ENCODE peak calls at places on chromosomes 11 and 22, in seven cellular contexts. D is stimulated activated CD8-positive, alpha-beta memory T cell treated with anti-CD3 and anti-CD28 coated beads, Interleukin-4, amount 100 ng/mL, for 1 hour; E is amniotic epithelial cell; W is AG08396; I is CD8-positive, alpha-beta T cell; C is GM04504; V is NCI-H1105. O is an unnamed sample.

GRCh38 chr22:17847360-17848078 is 73.2 kb upstream of the BID start:
- DNase-seq in I (no peak), E (no peak), D (no peak), C (no peak), W (no peak), V (no peak), O (no peak)

GRCh38 chr22:27382947-27383346 is 418.6 kb downstream of the MN1 start:
- DNase-seq in D (no peak), W (no peak), C (no peak), V (no peak), I (no peak), E (no peak), O (no peak)

GRCh38 chr11:73426184-73426845 is 50.1 kb downstream of the RELT start:
- DNase-seq in V (no peak), E (no peak), I (no peak), W (no peak), C (no peak), D (no peak), O (no peak)

GRCh38 chr11:93330446-93330984 is at the start of gene DEUP1:
- DNase-seq in W (peak), C (no peak), V (peak), I (no peak), E (peak), D (no peak), O (no peak)

GRCh38 chr11:68979931-68980775 is 633 bp downstream of the MRGPRD start:
- DNase-seq in I (no peak), V (no peak), C (no peak), W (no peak), D (no peak), E (no peak), O (no peak)

GRCh38 chr11:18575361-18575760 is 13.2 kb downstream of the UEVLD start:
- DNase-seq in E (no peak), W (no peak), V (no peak), I (no peak), C (no peak), D (no peak), O (no peak)

GRCh38 chr11:111846063-111846462 is 25.3 kb downstream of the ALG9 start:
- DNase-seq in E (peak), C (no peak), D (no peak), V (no peak), W (peak), I (no peak), O (no peak)

GRCh38 chr22:25008666-25009065 is 56.1 kb downstream of the KIAA1671 start:
- DNase-seq in V (no peak), I (no peak), D (no peak), W (no peak), C (no peak), E (no peak), O (no peak)

GRCh38 chr11:77379253-77379652 is 77.8 kb upstream of the GDPD4 start:
- DNase-seq in I (no peak), C (no peak), D (no peak), W (no peak), V (no peak), E (peak), O (no peak)

GRCh38 chr11:2555891-2556290 is 111.1 kb downstream of the KCNQ1 start:
- DNase-seq in V (no peak), D (no peak), I (no peak), C (no peak), E (no peak), W (no peak), O (no peak)

GRCh38 chr11:70145025-70145529 is 58.0 kb upstream of the FADD start:
- DNase-seq in E (no peak), C (no peak), V (no peak), D (no peak), W (no peak), I (no peak), O (no peak)

GRCh38 chr11:75468534-75469340 is 35.7 kb upstream of the KLHL35 start:
- DNase-seq in C (no peak), V (no peak), W (peak), I (no peak), E (peak), D (no peak), O (no peak)

GRCh38 chr22:19971276-19972124 is 29.9 kb upstream of the TXNRD2 start:
- DNase-seq in W (no peak), D (no peak), V (no peak), E (no peak), I (no peak), C (no peak), O (no peak)

GRCh38 chr11:47928426-47928825 is 51.9 kb upstream of the PTPRJ start:
- DNase-seq in C (no peak), W (no peak), E (no peak), V (no peak), I (no peak), D (no peak), O (no peak)

GRCh38 chr22:29992341-29993275 is 87.7 kb upstream of the HORMAD2 start:
- DNase-seq in W (no peak), C (no peak), E (peak), D (no peak), V (no peak), I (no peak), O (no peak)

GRCh38 chr11:118136341-118136740 is 16.3 kb downstream of the SCN4B start:
- DNase-seq in I (no peak), D (no peak), E (no peak), W (no peak), V (no peak), C (no peak), O (no peak)

GRCh38 chr11:84922836-84923235 is 704.3 kb downstream of the DLG2 start:
- DNase-seq in D (no peak), W (no peak), E (no peak), C (no peak), V (no peak), I (no peak), O (no peak)

GRCh38 chr11:2518983-2519340 is 74.2 kb downstream of the KCNQ1 start:
- DNase-seq in C (no peak), V (no peak), E (no peak), I (peak), D (no peak), W (no peak), O (peak)

GRCh38 chr22:36088292-36088691 is 59.7 kb upstream of the RBFOX2 start:
- DNase-seq in C (no peak), V (no peak), W (no peak), D (no peak), I (no peak), E (no peak), O (no peak)

GRCh38 chr11:120134106-120134930 is 3.6 kb downstream of the TRIM29 start:
- DNase-seq in D (no peak), I (peak), V (no peak), E (no peak), C (no peak), W (no peak), O (no peak)

GRCh38 chr11:3193373-3194015 is 25.1 kb downstream of the MRGPRG start:
- DNase-seq in C (no peak), I (no peak), W (no peak), V (no peak), E (no peak), D (no peak), O (no peak)

GRCh38 chr22:23155831-23156230 is 10.6 kb downstream of the RAB36 start:
- DNase-seq in D (no peak), W (no peak), E (no peak), C (no peak), V (no peak), I (no peak), O (no peak)

GRCh38 chr11:1959786-1960185 is 12.7 kb downstream of the MRPL23 start:
- DNase-seq in I (no peak), W (no peak), V (no peak), D (no peak), C (no peak), E (no peak), O (no peak)

GRCh38 chr11:101091781-101092180 is 37.8 kb downstream of the PGR start:
- DNase-seq in W (no peak), E (no peak), D (no peak), I (no peak), C (no peak), V (no peak), O (no peak)

GRCh38 chr11:64298966-64299846 is 952 bp upstream of the CATSPERZ start:
- DNase-seq in W (peak), I (no peak), C (no peak), D (no peak), E (no peak), V (no peak), O (no peak)

GRCh38 chr11:94183886-94184264 is 55.2 kb downstream of the PANX1 start:
- DNase-seq in C (no peak), I (peak), V (no peak), D (no peak), W (peak), E (peak), O (peak)

GRCh38 chr11:131460931-131461330 is 90.5 kb downstream of the NTM start:
- DNase-seq in E (no peak), V (no peak), D (no peak), W (no peak), C (no peak), I (no peak), O (no peak)

GRCh38 chr11:96207459-96208449 is 135.2 kb downstream of the MAML2 start:
- DNase-seq in E (peak), V (no peak), I (peak), D (no peak), W (no peak), C (no peak), O (no peak)

GRCh38 chr11:613369-613968 is 2.3 kb downstream of the IRF7 start:
- DNase-seq in W (no peak), E (peak), I (peak), D (peak), V (peak), C (no peak), O (peak)

GRCh38 chr22:46963672-46964545 is 201.5 kb downstream of the TBC1D22A start:
- DNase-seq in C (no peak), D (no peak), E (no peak), I (no peak), V (peak), W (no peak), O (no peak)